ENCODE peak calls at places on chromosomes 11 and 22, in eight cellular contexts. H is Calu3, F is AG09319, A is GM06990, N is endothelial cell of umbilical vein, M is fibroblast of villous mesenchyme, W is thyroid gland, P is MCF 10A. X is an unnamed sample.

GRCh38 chr11:75534291-75535038 is 8.7 kb upstream of the GDPD5 start:
- DNase-seq in A (no peak), N (no peak), H (peak; percentile 57), M (no peak), F (no peak), P (no peak), W (no peak), X (peak; percentile 15)

GRCh38 chr11:114846040-114846791 is 167.9 kb downstream of the NXPE2 start:
- DNase-seq in F (no peak), A (no peak), M (peak; percentile 7), H (no peak), P (peak; percentile 56), N (no peak), W (peak; percentile 93), X (no peak)

GRCh38 chr11:94750319-94751215 is 17.6 kb upstream of the AMOTL1 start:
- DNase-seq in F (no peak), N (peak; percentile 51), A (no peak), W (no peak), H (no peak), P (peak; percentile 74), M (peak; percentile 20), X (no peak)

GRCh38 chr11:128503231-128503991 is 83.9 kb downstream of the ETS1 start:
- DNase-seq in A (no peak), M (peak; percentile 96), P (peak; percentile 90), H (no peak), W (no peak), N (peak; percentile 52), F (no peak), X (no peak)

GRCh38 chr11:112961751-112962747 is 829 bp downstream of the NCAM1 start:
- DNase-seq in P (no peak), W (peak; percentile 25), A (peak; percentile 3), F (no peak), H (no peak), M (no peak), N (peak; percentile 8), X (no peak)

GRCh38 chr11:3162410-3163240 is 2.5 kb downstream of the OSBPL5 start:
- DNase-seq in H (no peak), N (no peak), F (no peak), M (no peak), A (no peak), W (no peak), P (no peak), X (no peak)

GRCh38 chr11:8090756-8091155 is 9.7 kb downstream of the TUB start:
- DNase-seq in A (no peak), P (peak; percentile 34), F (no peak), M (peak; percentile 35), H (peak; percentile 32), W (peak; percentile 49), N (peak; percentile 41), X (no peak)

GRCh38 chr11:64848214-64848778 is 3.8 kb upstream of the CDC42BPG start:
- DNase-seq in W (no peak), F (no peak), N (no peak), H (no peak), M (no peak), P (no peak), A (no peak), X (no peak)

GRCh38 chr11:27718346-27718852 is 18.1 kb upstream of the BDNF start:
- DNase-seq in N (peak; percentile 57), P (peak; percentile 89), M (peak; percentile 97), H (peak; percentile 48), W (peak; percentile 66), A (no peak), F (peak; percentile 97), X (no peak)

GRCh38 chr11:92789761-92790160 is 179.7 kb upstream of the MTNR1B start:
- DNase-seq in N (no peak), F (no peak), W (no peak), M (no peak), H (no peak), A (no peak), P (no peak), X (no peak)

GRCh38 chr11:61963016-61963281 is 4.5 kb downstream of the FTH1 start:
- DNase-seq in A (no peak), M (no peak), N (peak; percentile 30), H (no peak), P (no peak), F (no peak), W (no peak), X (no peak)

GRCh38 chr22:49966716-49967332 is 6.3 kb downstream of the PIM3 start:
- DNase-seq in H (no peak), P (no peak), A (peak; percentile 37), W (no peak), N (peak; percentile 24), F (no peak), M (peak; percentile 89), X (no peak)

GRCh38 chr11:93053864-93054263 is 84.4 kb downstream of the MTNR1B start:
- DNase-seq in F (no peak), N (no peak), H (no peak), P (no peak), W (no peak), M (no peak), A (no peak), X (no peak)

GRCh38 chr11:7436146-7436545 is 49.2 kb upstream of the OLFML1 start:
- DNase-seq in H (no peak), P (no peak), F (no peak), N (no peak), W (no peak), M (no peak), A (no peak), X (no peak)

GRCh38 chr22:41801886-41802285 is 1.4 kb downstream of the CCDC134 start:
- DNase-seq in W (no peak), H (no peak), A (no peak), M (no peak), P (no peak), F (no peak), N (no peak), X (no peak)

GRCh38 chr11:6629892-6630631 is 10.8 kb upstream of the TPP1 start:
- DNase-seq in F (no peak), M (no peak), A (no peak), P (no peak), W (peak; percentile 34), N (no peak), H (no peak), X (no peak)

GRCh38 chr11:2434008-2434407 is 10.3 kb downstream of the TRPM5 start:
- DNase-seq in M (no peak), N (no peak), P (no peak), W (no peak), H (no peak), A (peak; percentile 4), F (no peak), X (no peak)

DNA sequence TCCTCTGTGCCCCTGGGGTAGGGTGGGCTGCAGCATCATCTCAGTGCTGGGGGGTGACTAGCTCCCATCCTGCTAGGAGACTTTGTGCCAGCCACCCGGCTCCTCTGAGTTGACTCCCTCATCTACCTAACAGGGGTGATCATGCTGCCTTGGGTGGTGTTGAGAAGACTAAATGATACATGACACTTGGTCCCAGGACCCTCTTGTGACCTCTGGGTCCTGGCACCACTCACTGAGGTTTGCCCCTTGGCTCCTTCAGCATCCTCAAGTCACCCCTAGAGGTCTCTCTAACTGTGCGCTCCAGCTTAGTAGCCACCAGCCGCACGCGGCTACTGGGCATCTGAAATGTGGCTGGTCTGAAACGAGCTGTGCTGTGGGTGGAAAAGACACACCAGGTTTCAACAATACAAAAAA is 72.1 kb downstream of the LRRC32 start:
- DNase-seq in F (no peak), P (peak; percentile 35), N (peak; percentile 42), M (peak; percentile 73), A (no peak), W (no peak), H (no peak), X (no peak)
- TF ChIP-seq CTCF in F (peak; percentile 43), P (no peak), N (peak; percentile 49), M (peak; percentile 70), A (peak; percentile 73), W (no peak), H (no peak), X (peak; percentile 14)

GRCh38 chr11:123576082-123576481 is 78.3 kb downstream of the SCN3B start:
- DNase-seq in F (no peak), P (no peak), N (no peak), A (no peak), W (no peak), M (no peak), H (no peak), X (no peak)

GRCh38 chr11:123576501-123576900 is 77.9 kb downstream of the SCN3B start:
- DNase-seq in M (no peak), P (no peak), N (no peak), F (no peak), A (no peak), H (no peak), W (no peak), X (no peak)

GRCh38 chr11:123578778-123579481 is 75.5 kb downstream of the SCN3B start:
- DNase-seq in W (no peak), P (no peak), M (no peak), N (no peak), A (no peak), H (no peak), F (no peak), X (no peak)

GRCh38 chr11:123575441-123575840 is 79.0 kb downstream of the SCN3B start:
- DNase-seq in P (no peak), A (no peak), W (no peak), M (no peak), N (no peak), F (no peak), H (no peak), X (no peak)

GRCh38 chr11:123577081-123577598 is 77.3 kb downstream of the SCN3B start:
- DNase-seq in M (peak; percentile 19), A (peak; percentile 61), F (no peak), W (peak; percentile 74), H (peak; percentile 72), N (peak; percentile 52), P (peak; percentile 54), X (peak; percentile 36)
- TF ChIP-seq CTCF in M (peak; percentile 91), A (peak; percentile 93), F (peak; percentile 89), W (peak; percentile 86), H (peak; percentile 81), N (peak; percentile 94), P (peak; percentile 82), X (peak; percentile 40)

DNA sequence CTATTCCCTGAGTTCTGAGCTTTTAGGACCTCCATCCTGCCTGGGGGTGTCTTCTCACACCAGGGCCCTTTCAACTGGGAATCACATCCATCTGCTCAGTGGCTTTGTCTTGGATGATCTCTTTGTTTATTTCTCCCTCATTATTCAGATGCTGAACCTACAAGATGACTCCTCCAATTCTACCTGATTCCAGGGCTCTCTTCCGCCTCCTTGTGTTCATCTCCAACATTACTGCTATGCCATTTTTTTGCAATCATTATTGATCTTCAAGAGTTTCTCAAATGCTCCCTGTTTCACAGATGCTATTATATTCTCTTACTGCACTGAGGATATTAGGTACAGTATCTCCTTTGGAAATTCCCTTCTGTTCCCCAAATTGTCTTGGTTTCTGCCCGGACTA is 307.7 kb downstream of the SHANK2 start:
- DNase-seq in H (no peak), N (no peak), A (no peak), F (no peak), M (no peak), W (no peak), P (no peak), X (no peak)
- TF ChIP-seq CTCF in H (no peak), N (no peak), A (peak; percentile 8), F (no peak), M (no peak), W (no peak), P (no peak), X (no peak)

GRCh38 chr11:13538044-13538443 is 42.2 kb upstream of the PTH start:
- DNase-seq in W (no peak), P (no peak), N (no peak), H (no peak), A (no peak), F (no peak), M (no peak), X (no peak)

GRCh38 chr11:13534358-13534757 is 38.6 kb upstream of the PTH start:
- DNase-seq in F (no peak), P (no peak), M (no peak), N (no peak), H (no peak), W (no peak), A (no peak), X (no peak)

GRCh38 chr11:13535819-13536218 is 40.0 kb upstream of the PTH start:
- DNase-seq in M (peak; percentile 1), N (no peak), A (no peak), H (no peak), F (no peak), P (peak; percentile 12), W (no peak), X (peak; percentile 13)
- TF ChIP-seq CTCF in M (peak; percentile 22), N (no peak), A (no peak), H (no peak), F (no peak), P (no peak), W (no peak), X (peak; percentile 38)

X was measured in prostate gland.